ENCODE peak calls at places on chromosome 13, in five cellular contexts. D, V, A, C and W are unnamed samples. For H3K9me3, the result is how much of the 10 kb centered on the place peaks cover.

GRCh38 chr13:20902438-20903163 is at the start of gene XPO4:
- DNase-seq in C (peak), D (peak), A (peak), V (peak), W (peak)

GRCh38 chr13:99224019-99224418 is 23.4 kb downstream of the UBAC2 start:
- DNase-seq in D (no peak), V (no peak), C (no peak), A (no peak), W (no peak)

GRCh38 chr13:40175639-40176038 is 490.8 kb downstream of the FOXO1 start:
- DNase-seq in C (no peak), D (no peak), V (no peak), A (no peak), W (no peak)

GRCh38 chr13:21668665-21669599 is 1.9 kb upstream of the FGF9 start:
- DNase-seq in C (no peak), V (no peak), A (no peak), D (no peak), W (peak)

GRCh38 chr13:84137292-84137691 is 255.0 kb upstream of the SLITRK1 start:
- DNase-seq in C (no peak), V (peak), D (peak), A (no peak), W (no peak)

GRCh38 chr13:50080856-50081105 is 65.5 kb downstream of the KCNRG start:
- DNase-seq in A (no peak), D (no peak), V (peak), C (no peak), W (no peak)

GRCh38 chr13:50539791-50540530 is 303.5 kb downstream of the DLEU7 start:
- DNase-seq in V (no peak), A (no peak), D (no peak), C (no peak), W (no peak)

GRCh38 chr13:102291587-102292218 is 110.1 kb downstream of the FGF14 start:
- DNase-seq in D (no peak), C (no peak), V (no peak), A (peak), W (no peak)

GRCh38 chr13:21219044-21219381 is 42.6 kb downstream of the MRPL57 start:
- DNase-seq in V (no peak), D (no peak), C (no peak), A (no peak), W (no peak)

GRCh38 chr13:21698975-21699679 is 28.3 kb downstream of the FGF9 start:
- DNase-seq in A (no peak), C (no peak), D (no peak), V (no peak), W (no peak)

GRCh38 chr13:98540476-98540875 is 36.4 kb downstream of the STK24 start:
- DNase-seq in A (no peak), V (no peak), D (no peak), C (no peak), W (no peak)

GRCh38 chr13:113090806-113091205 is 14.8 kb upstream of the F7 start:
- DNase-seq in V (no peak), C (no peak), A (no peak), D (no peak), W (no peak)

GRCh38 chr13:36352350-36352749 is 6.2 kb upstream of the SPART start:
- DNase-seq in A (no peak), C (no peak), V (no peak), D (no peak), W (no peak)

GRCh38 chr13:79870766-79871165 is 389.8 kb downstream of the NDFIP2 start:
- DNase-seq in V (peak), C (no peak), D (no peak), A (no peak), W (no peak)

GRCh38 chr13:36965767-36966166 is 33.4 kb downstream of the ALG5 start:
- DNase-seq in C (no peak), A (no peak), V (peak), D (no peak), W (no peak)

GRCh38 chr13:75635621-75636338 is at the start of gene LMO7:
- DNase-seq in V (peak), C (peak), D (peak), A (peak), W (peak)

GRCh38 chr13:28704282-28704681 is 14.5 kb downstream of the SLC46A3 start:
- DNase-seq in D (no peak), A (no peak), V (no peak), C (no peak), W (no peak)

GRCh38 chr13:27168086-27168485 is 3.5 kb downstream of the USP12 start:
- DNase-seq in D (no peak), V (no peak), C (no peak), A (no peak), W (no peak)

GRCh38 chr13:95221991-95222732 is 79.1 kb downstream of the ABCC4 start:
- DNase-seq in A (no peak), C (no peak), V (no peak), D (no peak), W (no peak)

GRCh38 chr13:51065372-51066090 is 45.5 kb downstream of the C13orf42 start:
- DNase-seq in D (no peak), C (no peak), A (no peak), V (no peak), W (no peak)

GRCh38 chr13:38602261-38602660 is 84.6 kb upstream of the FREM2 start:
- DNase-seq in D (no peak), V (peak), A (no peak), C (no peak), W (no peak)

DNA sequence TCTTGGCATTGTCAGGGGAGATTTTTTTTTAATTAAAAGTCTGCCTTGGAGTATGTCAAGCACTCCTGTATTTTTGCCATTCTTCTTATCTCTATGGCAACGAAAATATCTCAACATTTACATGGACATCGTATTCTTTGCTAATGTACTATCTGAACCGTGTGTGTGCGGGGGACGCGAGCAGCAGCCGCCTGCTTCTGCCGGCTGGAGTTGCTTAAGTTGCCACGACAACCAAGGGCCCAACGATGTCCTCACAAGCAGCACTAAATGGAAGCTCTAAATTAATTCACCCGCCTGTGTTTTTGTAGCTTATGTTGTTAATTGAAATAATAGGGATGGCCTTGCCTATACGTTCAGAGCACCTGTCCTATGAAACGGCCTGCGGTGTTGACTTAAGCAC is 309.5 kb downstream of the TEX29 start:
- DNase-seq in A (no peak), C (no peak), D (no peak), V (no peak), W (no peak)
- H3K9me3 ChIP-seq in A (under half), C (under half), D (under half), V (under half), W (under half)

DNA sequence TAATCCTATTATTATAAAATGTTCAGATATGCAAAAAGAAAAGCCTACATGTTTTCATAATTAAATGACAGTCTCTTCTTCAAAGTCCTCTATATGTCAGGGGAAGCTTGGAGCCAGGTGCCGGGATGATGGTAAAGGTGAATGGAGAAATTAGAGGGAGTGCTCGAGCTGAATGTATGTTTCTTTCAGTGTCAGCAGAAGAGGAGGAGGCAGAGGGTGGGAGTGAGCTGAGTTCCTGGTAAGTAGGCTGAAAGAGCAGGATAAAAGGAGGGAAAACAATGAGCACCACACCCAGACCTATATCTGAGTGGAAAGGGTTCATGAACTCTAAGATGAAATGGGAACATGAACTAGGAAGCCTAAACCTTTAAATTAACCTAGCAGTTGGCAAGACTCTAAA is 307.6 kb upstream of the NBEA start:
- DNase-seq in C (no peak), D (no peak), A (no peak), V (no peak), W (no peak)
- TF ChIP-seq CTCF in C (no peak), D (no peak), A (no peak), V (no peak), W (no peak)

GRCh38 chr13:32454886-32455593 is 27.1 kb upstream of the N4BP2L1 start:
- DNase-seq in C (no peak), A (no peak), V (no peak), D (no peak), W (no peak)

GRCh38 chr13:32456591-32456990 is 28.7 kb upstream of the N4BP2L1 start:
- DNase-seq in V (no peak), C (no peak), D (no peak), A (no peak), W (no peak)

GRCh38 chr13:32453981-32454380 is 26.1 kb upstream of the N4BP2L1 start:
- DNase-seq in D (no peak), C (no peak), V (no peak), A (no peak), W (no peak)

GRCh38 chr13:32455594-32455903 is 27.6 kb upstream of the N4BP2L1 start:
- DNase-seq in D (no peak), C (no peak), A (no peak), V (no peak), W (no peak)
- H3K9me3 ChIP-seq in D (under half), C (under half), A (under half), V (under half), W (under half)

GRCh38 chr13:61466280-61466679 is 50.6 kb upstream of the PCDH20 start:
- DNase-seq in V (no peak), D (no peak), C (no peak), A (no peak), W (no peak)

GRCh38 chr13:61470801-61471200 is 55.2 kb upstream of the PCDH20 start:
- DNase-seq in A (no peak), D (no peak), C (no peak), V (no peak), W (no peak)
- TF ChIP-seq CTCF in A (no peak), D (no peak), C (no peak), V (no peak), W (no peak)

GRCh38 chr13:73602295-73602694 is 531.9 kb downstream of the KLF12 start:
- DNase-seq in C (no peak), V (peak), D (no peak), A (no peak), W (no peak)

GRCh38 chr13:73607489-73608156 is 526.6 kb downstream of the KLF12 start:
- DNase-seq in V (no peak), C (no peak), D (no peak), A (no peak), W (no peak)

GRCh38 chr13:73599232-73600128 is 534.7 kb downstream of the KLF12 start:
- DNase-seq in C (no peak), A (no peak), D (no peak), V (peak), W (no peak)

GRCh38 chr13:73601708-73602107 is 532.5 kb downstream of the KLF12 start:
- DNase-seq in D (no peak), C (no peak), A (no peak), V (no peak), W (no peak)

DNA sequence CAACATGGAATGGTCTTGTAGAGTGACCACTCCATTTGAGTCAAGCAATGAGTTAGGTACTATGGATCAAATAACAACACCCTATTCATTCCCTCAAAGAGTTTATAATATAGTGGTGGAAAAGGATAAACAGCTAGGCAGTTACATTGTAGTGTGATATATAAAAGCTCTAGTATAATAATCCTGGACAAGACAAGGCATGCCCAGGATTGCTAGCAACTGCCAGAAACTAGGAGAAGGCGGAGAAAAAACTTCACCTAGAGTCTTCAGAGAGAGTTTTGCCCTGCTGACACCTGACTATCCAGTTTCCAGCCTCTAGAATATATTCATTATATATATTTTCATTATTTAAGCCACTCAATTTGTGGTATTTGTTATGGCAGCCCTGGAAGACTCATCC is 530.6 kb downstream of the KLF12 start:
- DNase-seq in C (no peak), V (peak), D (no peak), A (no peak), W (no peak)
- H3K9me3 ChIP-seq in C (under half), V (under half), D (under half), A (under half), W (under half)

GRCh38 chr13:41468631-41469030 is 11.3 kb downstream of the RGCC start:
- DNase-seq in A (no peak), V (peak), D (no peak), C (no peak), W (no peak)

GRCh38 chr13:41465965-41466364 is 8.6 kb downstream of the RGCC start:
- DNase-seq in A (no peak), C (no peak), D (no peak), V (no peak), W (no peak)

GRCh38 chr13:41470187-41470586 is 12.8 kb downstream of the RGCC start:
- DNase-seq in A (no peak), C (no peak), V (no peak), D (no peak), W (no peak)

GRCh38 chr13:41465215-41465907 is 8.0 kb downstream of the RGCC start:
- DNase-seq in A (peak), C (no peak), V (peak), D (peak), W (no peak)

GRCh38 chr13:41467546-41467945 is 10.2 kb downstream of the RGCC start:
- DNase-seq in C (no peak), A (no peak), V (no peak), D (no peak), W (no peak)
- TF ChIP-seq CTCF in C (no peak), A (no peak), V (no peak), D (no peak), W (no peak)

DNA sequence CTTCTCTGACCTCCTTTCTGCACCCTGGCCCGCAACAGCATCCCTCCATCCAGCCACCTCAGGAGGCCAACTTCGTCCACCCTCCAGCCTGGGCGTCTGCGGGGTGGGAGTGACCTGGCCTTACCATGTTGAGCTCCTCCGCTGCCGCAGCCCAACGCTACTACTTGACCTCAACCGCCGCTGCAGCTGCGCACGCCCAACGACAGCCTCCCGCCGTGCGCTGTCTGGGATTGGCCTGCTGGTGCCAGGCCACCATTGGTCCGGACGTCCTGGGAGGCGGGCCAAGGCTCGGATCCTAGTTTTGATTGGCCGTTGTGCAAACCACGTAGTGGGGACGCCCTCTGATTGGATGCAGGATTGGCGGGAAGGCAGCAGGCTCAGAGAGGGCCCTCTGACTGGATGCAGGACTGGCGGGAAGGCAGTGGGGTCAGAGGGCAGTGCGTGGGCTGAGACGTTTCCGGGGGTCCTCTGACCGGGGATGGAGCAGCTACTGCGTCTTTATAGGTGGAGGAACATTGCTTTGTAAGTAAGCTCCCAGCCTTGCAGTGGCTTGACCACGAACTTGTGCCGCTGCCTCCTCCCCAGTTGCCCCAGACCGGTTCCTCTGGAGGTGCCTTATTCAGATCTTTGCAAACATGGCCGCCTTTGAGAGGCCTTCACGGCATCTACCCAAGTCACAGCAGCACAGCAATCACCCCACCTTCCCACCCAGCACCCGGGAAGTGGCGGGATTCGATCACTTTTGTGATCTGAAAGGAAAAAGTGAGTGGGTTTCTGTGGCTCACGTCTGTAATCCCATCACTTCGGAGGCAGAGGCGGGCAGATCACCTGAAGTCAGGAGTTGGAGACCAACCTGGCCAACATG is at the start of gene TUBA3C:
- DNase-seq in V (no peak), C (no peak), A (no peak), D (no peak), W (no peak)
- H3K9me3 ChIP-seq in V (under half), C (under half), A (under half), D (under half), W (under half)

GRCh38 chr13:92719868-92720267 is 506.7 kb upstream of the GPC6 start:
- DNase-seq in D (no peak), V (no peak), A (no peak), C (no peak), W (no peak)

GRCh38 chr13:92721610-92722009 is 505.0 kb upstream of the GPC6 start:
- DNase-seq in V (no peak), C (no peak), A (no peak), D (no peak), W (no peak)

GRCh38 chr13:92717857-92718256 is 508.8 kb upstream of the GPC6 start:
- DNase-seq in C (no peak), V (no peak), D (no peak), A (no peak), W (no peak)

GRCh38 chr13:92716749-92717148 is 509.9 kb upstream of the GPC6 start:
- DNase-seq in A (no peak), D (no peak), V (peak), C (peak), W (no peak)
- TF ChIP-seq CTCF in A (peak), D (no peak), V (peak), C (peak), W (no peak)